ENCODE peak calls at places on chromosome 12, in five cellular contexts. S is lower lobe of right lung, D is BJ, T is mesothelial cell of epicardium, Q is dorsolateral prefrontal cortex. N is an unnamed sample.

GRCh38 chr12:45439039-45439438 is 223.1 kb downstream of the ANO6 start:
- DNase-seq in T (no peak), Q (no peak), D (no peak), S (no peak), N (no peak)

GRCh38 chr12:25100203-25100602 is 94.8 kb downstream of the DNAI7 start:
- DNase-seq in S (no peak), T (no peak), D (no peak), Q (no peak), N (no peak)

GRCh38 chr12:108975024-108975593 is 45.8 kb downstream of the SVOP start:
- DNase-seq in Q (no peak), D (no peak), S (no peak), T (no peak), N (no peak)

GRCh38 chr12:19852100-19852855 is 413.0 kb downstream of the AEBP2 start:
- DNase-seq in T (no peak), D (no peak), S (no peak), Q (no peak), N (no peak)

GRCh38 chr12:31874961-31875608 is 84.1 kb upstream of the RESF1 start:
- DNase-seq in D (peak), S (peak), Q (no peak), T (no peak), N (peak)

GRCh38 chr12:88501976-88502938 is 78.0 kb downstream of the KITLG start:
- DNase-seq in T (no peak), Q (no peak), D (no peak), S (no peak), N (no peak)

GRCh38 chr12:92075425-92075891 is 70.2 kb downstream of the BTG1 start:
- DNase-seq in D (no peak), S (no peak), T (no peak), Q (peak), N (no peak)

GRCh38 chr12:94092516-94093241 is 55.7 kb upstream of the PLXNC1 start:
- DNase-seq in S (no peak), T (no peak), Q (no peak), D (no peak), N (no peak)

GRCh38 chr12:122368361-122369073 is 54.0 kb downstream of the CLIP1 start:
- DNase-seq in S (no peak), T (no peak), D (peak), Q (no peak), N (no peak)

GRCh38 chr12:110279976-110280783 is 867 bp upstream of the ATP2A2 start:
- DNase-seq in T (peak), Q (no peak), S (peak), D (no peak), N (peak)
- TF ChIP-seq CTCF in T (no peak), Q (peak), S (no peak), D (no peak), N (no peak)

DNA sequence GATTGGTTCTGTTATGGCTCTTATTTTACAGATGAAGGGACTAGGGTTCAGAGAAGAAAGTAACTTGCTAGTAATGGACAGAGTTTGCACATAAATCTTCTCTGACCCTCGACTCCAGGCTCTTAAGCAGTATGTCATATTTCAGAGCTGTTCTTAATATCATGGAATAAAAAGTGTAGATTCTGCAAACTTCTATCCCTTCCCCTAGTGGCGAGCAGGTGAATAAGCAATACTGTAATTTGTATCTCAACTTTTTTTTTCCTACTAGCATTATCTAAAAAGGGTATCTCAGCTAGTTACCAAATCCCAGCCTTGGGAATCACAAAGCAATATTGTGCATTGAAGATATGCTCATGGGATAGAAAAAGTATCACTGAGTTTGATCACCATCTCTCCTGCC is 83.2 kb downstream of the ANO4 start:
- DNase-seq in D (no peak), T (no peak), Q (no peak), S (no peak), N (no peak)
- TF ChIP-seq CTCF in D (peak), T (peak), Q (no peak), S (no peak), N (no peak)

GRCh38 chr12:47361389-47362031 is 281.8 kb upstream of the AMIGO2 start:
- DNase-seq in Q (no peak), T (no peak), S (no peak), D (no peak), N (peak)
- TF ChIP-seq CTCF in Q (no peak), T (no peak), S (no peak), D (no peak), N (peak)

DNA sequence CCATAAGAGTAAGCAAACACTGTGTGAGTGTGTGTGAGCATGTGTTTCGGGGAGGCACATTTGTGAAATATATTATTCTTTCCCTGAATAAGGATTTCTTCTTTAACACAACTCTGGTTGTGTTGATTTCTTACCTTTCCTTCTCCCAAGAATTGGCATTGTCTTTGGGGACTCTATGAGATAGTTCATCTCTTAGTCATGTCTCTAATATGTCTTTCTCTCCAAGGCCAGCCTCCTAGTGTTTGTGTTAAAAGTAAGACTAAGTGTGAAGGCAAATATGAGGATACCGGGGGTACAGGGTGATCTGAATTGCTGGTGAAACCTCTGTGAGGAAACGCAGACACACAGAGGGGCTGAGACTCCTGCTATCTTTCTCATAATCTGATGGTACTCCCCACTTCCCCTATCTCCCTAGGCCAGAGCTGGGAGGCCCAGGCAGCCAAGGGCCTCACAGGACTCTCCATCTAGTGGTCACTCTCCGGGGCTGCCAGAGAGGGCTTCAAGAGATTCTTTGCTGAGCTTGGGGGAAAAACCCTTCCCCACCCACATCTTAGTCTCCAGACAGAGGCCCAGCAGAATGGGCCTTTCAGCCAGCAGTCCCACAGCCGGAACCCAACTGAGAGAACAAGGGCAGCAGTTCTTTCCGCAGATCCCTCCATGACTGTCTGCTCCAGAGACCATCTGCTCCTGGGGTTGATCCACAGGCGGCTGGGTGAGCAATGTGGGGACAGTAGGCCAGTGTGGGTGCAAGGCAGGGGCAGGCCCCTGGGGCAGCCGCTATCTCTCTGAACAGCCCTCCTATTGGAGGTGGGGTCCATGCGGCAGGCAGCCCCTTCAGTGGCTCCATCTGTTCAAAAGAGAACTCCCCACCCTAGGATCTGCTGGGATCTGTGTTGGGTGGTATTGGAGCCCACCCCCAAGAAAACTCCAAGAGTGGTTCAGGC is 5.8 kb upstream of the HOXC12 start:
- DNase-seq in D (no peak), S (no peak), T (no peak), Q (no peak), N (no peak)
- TF ChIP-seq CTCF in D (no peak), S (no peak), T (no peak), Q (no peak), N (no peak)

GRCh38 chr12:106724934-106725333 is 49.5 kb upstream of the RIC8B start:
- DNase-seq in T (no peak), D (no peak), S (no peak), Q (no peak), N (no peak)

GRCh38 chr12:106723416-106723815 is 51.1 kb upstream of the RIC8B start:
- DNase-seq in T (no peak), Q (no peak), D (no peak), S (no peak), N (no peak)

GRCh38 chr12:106721931-106722330 is 52.6 kb upstream of the RIC8B start:
- DNase-seq in S (no peak), T (no peak), D (no peak), Q (no peak), N (no peak)

GRCh38 chr12:106724116-106724515 is 50.4 kb upstream of the RIC8B start:
- DNase-seq in S (no peak), D (no peak), Q (no peak), T (no peak), N (no peak)

DNA sequence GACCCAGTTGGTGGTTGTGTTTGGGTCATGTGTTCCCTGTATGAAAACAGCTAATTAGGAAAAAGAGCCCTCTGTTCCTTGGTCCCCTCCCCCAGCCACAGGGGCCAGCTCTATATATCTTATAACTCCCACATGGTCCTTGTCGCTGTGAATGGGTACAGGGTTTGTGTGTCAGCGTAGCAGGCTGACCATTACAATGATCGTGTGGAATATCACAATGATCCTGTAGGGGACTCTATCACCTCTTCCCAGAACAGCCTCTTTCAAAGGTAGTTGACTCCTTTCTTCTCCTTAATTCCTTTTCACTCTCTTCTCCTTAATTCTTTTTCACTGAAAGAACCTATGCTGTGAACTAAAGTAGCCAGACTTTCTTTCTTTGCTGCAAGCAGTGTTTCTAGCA is 51.6 kb upstream of the RIC8B start:
- DNase-seq in D (no peak), T (no peak), S (no peak), Q (no peak), N (no peak)
- TF ChIP-seq CTCF in D (no peak), T (no peak), S (no peak), Q (no peak), N (no peak)

GRCh38 chr12:753401-754237 is 1.2 kb downstream of the WNK1 start:
- DNase-seq in D (no peak), S (peak), T (peak), Q (peak), N (peak)

GRCh38 chr12:751828-752672 is at the start of gene WNK1:
- DNase-seq in Q (peak), D (peak), S (peak), T (peak), N (peak)

GRCh38 chr12:751192-751827 is 1.1 kb upstream of the WNK1 start:
- DNase-seq in Q (peak), T (peak), D (peak), S (peak), N (peak)

GRCh38 chr12:754238-754816 is 1.9 kb downstream of the WNK1 start:
- DNase-seq in D (no peak), S (no peak), T (peak), Q (peak), N (no peak)

DNA sequence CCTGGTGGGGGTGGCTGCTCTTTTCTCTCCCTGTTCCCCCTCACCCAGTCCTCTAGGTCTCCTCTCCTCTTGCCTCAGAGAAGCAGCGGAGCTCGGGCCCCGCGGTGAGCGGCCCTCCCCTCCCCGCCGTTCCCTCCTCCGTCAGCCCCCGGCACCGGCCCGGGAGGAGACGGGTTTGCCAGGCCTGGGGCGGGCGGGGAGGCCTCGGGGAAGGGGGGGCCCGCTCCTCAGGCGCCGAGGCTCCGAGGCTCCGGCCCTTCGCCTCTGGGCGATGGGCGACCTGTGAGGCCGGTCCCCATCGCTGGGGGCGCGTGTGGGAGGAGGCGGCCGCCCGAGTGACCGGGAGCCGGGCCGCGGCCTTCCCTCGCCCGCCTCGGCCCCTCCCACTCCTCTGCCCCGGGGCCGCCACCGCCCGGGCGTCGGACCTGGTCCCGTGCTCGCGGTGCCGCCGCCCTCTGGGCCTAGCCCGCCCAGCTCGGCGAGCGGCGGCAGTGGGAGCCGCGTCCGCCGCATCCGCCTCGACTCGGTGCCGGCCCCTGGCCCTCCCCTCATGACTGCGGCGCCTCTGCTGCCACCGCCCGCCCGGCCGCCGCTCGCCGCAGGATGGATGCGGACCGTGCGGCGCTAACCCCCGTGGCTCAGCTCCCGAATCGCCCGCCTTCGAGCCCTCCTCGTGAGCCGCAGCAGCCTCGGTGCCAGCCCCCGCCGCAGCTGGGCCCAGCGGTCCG is 458 bp downstream of the WNK1 start:
- DNase-seq in T (peak), Q (peak), D (no peak), S (peak), N (peak)
- TF ChIP-seq CTCF in T (no peak), Q (no peak), D (peak), S (peak), N (peak)

DNA sequence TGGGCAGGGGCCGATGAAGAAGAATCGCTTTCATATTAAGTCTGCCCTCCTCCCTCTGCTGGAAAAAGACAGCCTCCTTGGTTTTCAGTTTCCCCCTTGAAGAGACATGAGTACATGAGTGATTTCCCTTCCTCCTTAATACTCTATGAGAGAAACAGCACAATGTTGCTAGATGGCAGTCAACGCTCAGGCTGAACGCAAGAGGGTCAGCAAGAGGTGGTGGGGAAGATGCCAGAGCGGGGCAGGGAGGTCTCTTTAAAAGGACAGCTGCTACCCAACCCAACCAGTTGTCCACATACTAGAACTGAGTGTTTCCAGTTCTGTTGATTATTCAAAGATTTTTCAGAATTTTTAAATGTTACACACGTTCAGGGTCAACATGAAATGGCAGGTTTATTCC is 22.8 kb downstream of the CRACR2A start:
- DNase-seq in D (no peak), Q (no peak), S (no peak), T (no peak), N (no peak)
- TF ChIP-seq CTCF in D (no peak), Q (no peak), S (no peak), T (no peak), N (no peak)

DNA sequence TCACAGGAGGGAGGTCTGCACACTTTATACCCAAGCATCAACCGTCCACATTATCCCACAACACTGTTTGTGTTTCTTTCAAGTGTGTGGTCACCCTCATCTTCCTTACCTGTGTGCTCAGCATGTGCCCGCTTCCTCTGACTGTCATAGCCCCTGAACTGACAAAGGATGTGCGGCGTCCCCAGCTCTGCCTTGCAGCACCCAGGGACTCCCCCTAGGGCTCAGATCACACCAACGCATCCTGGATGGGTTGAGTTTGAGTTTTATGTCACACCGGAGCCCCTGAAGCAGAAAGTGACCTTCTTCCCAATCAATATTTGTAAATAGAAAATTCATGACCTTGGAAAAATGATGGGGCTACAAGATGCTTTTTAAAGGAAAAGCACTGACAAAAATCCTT is 770.7 kb upstream of the TMEM132C start:
- DNase-seq in D (no peak), S (no peak), T (no peak), Q (no peak), N (no peak)
- TF ChIP-seq CTCF in D (no peak), S (no peak), T (no peak), Q (no peak), N (no peak)

GRCh38 chr12:76891609-76892008 is 12.8 kb upstream of the CSRP2 start:
- DNase-seq in T (no peak), S (no peak), Q (no peak), D (no peak), N (no peak)

GRCh38 chr12:76896274-76896673 is 17.5 kb upstream of the CSRP2 start:
- DNase-seq in D (no peak), Q (no peak), S (no peak), T (no peak), N (no peak)

GRCh38 chr12:76899522-76899921 is 20.7 kb upstream of the CSRP2 start:
- DNase-seq in Q (no peak), T (no peak), S (no peak), D (no peak), N (no peak)

GRCh38 chr12:76898472-76898871 is 19.7 kb upstream of the CSRP2 start:
- DNase-seq in T (no peak), Q (no peak), S (no peak), D (no peak), N (no peak)

GRCh38 chr12:76895796-76896195 is 17.0 kb upstream of the CSRP2 start:
- DNase-seq in T (no peak), Q (no peak), D (no peak), S (no peak), N (no peak)
- TF ChIP-seq CTCF in T (no peak), Q (no peak), D (no peak), S (no peak), N (no peak)